ENCODE peak calls at places on chromosomes 6 and 20, in four cellular contexts. L, Y, E and T are unnamed samples.
A peak's percentile ranks its signal among the peaks of the same experiment; 100 is the strongest.

GRCh38 chr20:17835941-17836861 is 132.4 kb downstream of the SNX5 start:
- DNase-seq in L (no peak), Y (peak; percentile 29), E (peak; percentile 96), T (no peak)

GRCh38 chr20:33971147-33971775 is 22.4 kb upstream of the RALY start:
- DNase-seq in L (no peak), Y (no peak), E (no peak), T (no peak)

GRCh38 chr6:16450821-16451220 is 212.4 kb downstream of the GMPR start:
- DNase-seq in L (no peak), Y (no peak), E (peak; percentile 74), T (no peak)

GRCh38 chr6:28643017-28643740 is 117.5 kb downstream of the GPX5 start:
- DNase-seq in L (peak; percentile 38), Y (peak; percentile 47), E (peak; percentile 81), T (peak; percentile 54)

GRCh38 chr20:3010985-3011723 is 32.3 kb upstream of the GNRH2 start:
- DNase-seq in L (no peak), Y (no peak), E (peak; percentile 78), T (no peak)

GRCh38 chr20:33490023-33490933 is at the start of gene CBFA2T2:
- DNase-seq in L (no peak), Y (peak; percentile 74), E (peak; percentile 70), T (no peak)

GRCh38 chr20:20407891-20408805 is 40.2 kb downstream of the INSM1 start:
- DNase-seq in L (peak; percentile 76), Y (no peak), E (peak; percentile 49), T (no peak)

GRCh38 chr20:39282619-39283092 is 320.5 kb downstream of the DHX35 start:
- DNase-seq in L (no peak), Y (no peak), E (no peak), T (peak; percentile 78)

GRCh38 chr20:15475483-15475882 is 1097.8 kb downstream of the KIF16B start:
- DNase-seq in L (peak; percentile 23), Y (no peak), E (no peak), T (no peak)

DNA sequence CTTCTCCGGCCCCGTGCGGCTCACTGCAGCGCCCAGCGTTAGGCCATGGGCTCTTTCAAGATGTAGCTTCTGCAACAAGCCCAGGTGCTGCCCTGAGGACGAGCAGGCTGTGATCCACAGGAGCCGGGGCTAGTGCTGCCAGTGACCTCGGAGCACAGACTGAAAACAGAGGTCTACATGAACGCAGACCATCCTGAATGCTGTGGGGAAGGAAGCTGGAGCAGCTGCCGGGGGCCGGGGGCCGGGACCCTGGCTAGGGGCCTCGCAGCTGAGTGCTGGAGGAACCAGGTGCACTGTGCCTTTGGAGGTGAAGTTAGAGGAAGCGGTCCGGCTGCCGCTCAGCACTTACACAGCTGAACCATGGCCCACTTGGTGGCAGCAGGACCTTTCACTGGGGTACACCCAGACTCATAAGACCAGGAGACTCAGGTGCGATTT is 58.9 kb upstream of the MPC1 start:
- DNase-seq in L (no peak), Y (no peak), E (no peak), T (no peak)
- H3K9ac ChIP-seq in L (no peak overlapping the region), Y (no peak overlapping the region), E (no peak overlapping the region), T (no peak overlapping the region)

GRCh38 chr6:146859795-146860495 is 261.2 kb downstream of the ADGB start:
- DNase-seq in L (no peak), Y (no peak), E (peak; percentile 62), T (no peak)

GRCh38 chr6:146857180-146857959 is 258.6 kb downstream of the ADGB start:
- DNase-seq in L (peak; percentile 83), Y (peak; percentile 77), E (peak; percentile 89), T (peak; percentile 43)

GRCh38 chr6:146859206-146859605 is 260.4 kb downstream of the ADGB start:
- DNase-seq in L (no peak), Y (no peak), E (no peak), T (no peak)

GRCh38 chr6:146856296-146856695 is 257.5 kb downstream of the ADGB start:
- DNase-seq in L (no peak), Y (no peak), E (no peak), T (no peak)

GRCh38 chr6:146857960-146858308 is 259.2 kb downstream of the ADGB start:
- DNase-seq in L (peak; percentile 66), Y (no peak), E (no peak), T (no peak)
- H3K4me3 ChIP-seq in L (peak overlapping the region; percentile 45), Y (no peak overlapping the region), E (peak overlapping the region; percentile 32), T (peak overlapping the region; percentile 26)

GRCh38 chr20:23007462-23007861 is 27.6 kb upstream of the SSTR4 start:
- DNase-seq in L (no peak), Y (no peak), E (no peak), T (no peak)
- H3K4me1 ChIP-seq in L (no peaks in the 10 kb centered on the region), Y (no peaks in the 10 kb centered on the region), E (no peaks in the 10 kb centered on the region), T (no peaks in the 10 kb centered on the region)

GRCh38 chr20:64279826-64280459 is 24.4 kb downstream of the PCMTD2 start:
- DNase-seq in L (no peak), Y (no peak), E (no peak), T (no peak)
- H3K9ac ChIP-seq in L (no peak overlapping the region), Y (no peak overlapping the region), E (no peak overlapping the region), T (no peak overlapping the region)

DNA sequence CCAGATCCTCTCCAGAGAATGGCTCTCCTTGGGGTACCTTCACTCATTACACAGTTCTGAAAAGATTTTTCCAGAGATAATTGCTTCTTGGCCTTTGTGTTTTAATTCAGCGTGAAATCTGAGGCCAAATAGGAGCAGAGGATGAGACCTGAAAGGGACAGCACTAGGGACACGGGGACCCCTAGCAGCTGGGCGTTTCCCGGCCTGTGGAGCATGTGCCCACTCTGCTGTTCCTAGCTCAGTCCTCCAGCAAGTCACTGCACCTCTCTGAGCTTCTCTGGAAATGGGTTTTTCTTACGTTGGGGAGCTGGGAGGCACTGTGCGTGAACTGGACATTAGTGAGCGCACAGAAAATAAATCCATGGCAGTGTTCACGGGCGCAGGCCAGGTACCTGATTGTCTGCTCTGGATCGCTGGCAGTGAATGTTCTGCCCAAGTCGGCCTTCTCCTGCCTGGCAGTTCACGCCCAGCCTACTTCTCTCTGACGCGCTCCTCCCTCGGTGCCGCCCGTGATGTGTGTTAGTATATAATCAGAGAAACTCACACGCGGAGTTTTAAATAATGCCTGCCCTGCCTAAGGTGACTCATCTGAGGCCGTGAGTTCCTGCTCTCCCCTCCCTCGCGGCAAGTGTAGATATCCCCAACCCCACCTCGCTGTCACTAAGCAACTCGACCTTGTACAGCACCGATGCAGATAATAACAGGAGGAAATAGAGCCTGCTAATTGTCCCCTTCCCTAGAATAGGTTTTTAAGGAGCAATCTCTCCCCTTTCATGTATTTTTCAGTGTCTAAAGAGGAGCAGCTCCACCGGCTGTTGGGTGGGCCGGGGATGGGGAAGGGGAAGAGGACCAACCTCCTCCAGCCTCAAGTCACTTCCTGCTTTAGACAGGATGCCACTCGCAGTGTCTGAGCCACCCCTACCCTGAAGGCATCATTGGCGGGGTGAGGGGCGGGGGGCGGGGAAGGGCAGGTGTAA is 2.7 kb upstream of the TUBB2A start:
- DNase-seq in L (no peak), Y (no peak), E (peak; percentile 83), T (no peak)
- H3K4me3 ChIP-seq in L (no peak overlapping the region), Y (no peak overlapping the region), E (no peak overlapping the region), T (peak overlapping the region; percentile 0)

DNA sequence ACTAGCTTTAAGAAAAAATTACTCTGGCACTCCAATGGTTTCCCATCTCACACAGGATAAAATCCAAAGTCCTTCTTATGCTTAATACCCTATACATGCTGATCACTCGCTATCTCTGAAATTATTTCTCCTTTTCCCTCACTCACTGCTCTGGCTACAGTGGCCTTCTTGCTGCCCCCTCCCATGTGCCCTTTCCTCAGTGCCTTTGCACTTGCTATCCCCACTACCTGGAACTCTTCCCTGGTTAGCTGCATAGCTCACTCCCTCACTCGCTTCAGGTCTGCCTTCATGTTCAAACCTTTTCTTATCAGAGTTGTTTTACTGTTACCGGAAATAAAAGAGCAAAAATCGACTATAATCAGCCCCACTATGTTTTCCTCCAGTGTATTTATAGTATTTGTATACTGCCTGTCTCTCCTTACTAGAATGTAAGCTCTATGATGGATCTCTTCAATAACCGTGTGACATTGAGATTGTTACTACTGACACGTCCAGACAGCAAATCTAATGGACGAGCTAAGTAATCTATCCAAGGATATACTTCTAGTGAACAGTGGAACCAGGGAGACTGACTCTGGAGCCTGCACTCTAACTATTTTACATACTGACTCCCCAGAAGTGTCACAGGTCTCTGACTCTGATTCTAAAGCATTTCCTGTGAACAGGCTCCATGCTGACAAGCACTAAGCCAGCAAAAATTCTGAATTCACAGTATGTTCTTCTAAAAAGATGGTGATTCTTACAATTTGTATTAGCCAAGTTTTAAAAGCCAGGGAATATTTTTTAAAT is 25.1 kb downstream of the FKBP5 start:
- DNase-seq in L (no peak), Y (peak; percentile 72), E (peak; percentile 87), T (no peak)
- H3K4me1 ChIP-seq in L (peaks cover 36% of the 10 kb centered on the region), Y (peaks cover 42% of the 10 kb centered on the region), E (peaks cover 12% of the 10 kb centered on the region), T (peaks cover 3% of the 10 kb centered on the region)